ENCODE peak calls at places on chromosome 21, in ten cellular contexts. S is progenitor cell of endocrine pancreas; T is posterior cingulate gyrus; D is activated CD4-positive, alpha-beta T cell treated with anti-CD3 and anti-CD28 coated beads, Interleukin-2, amount 10 ng/mL, durations not matched to agents 7 days and 5 days; G is bronchial epithelial cell; P is gastrocnemius medialis; Q is amniotic epithelial cell; J is NCI-H1092; H is retina; M is hippocampal formation. F is an unnamed sample.

GRCh38 chr21:37582613-37583012 is 216.0 kb downstream of the DYRK1A start:
- DNase-seq in P (peak; percentile 22), H (peak; percentile 9), G (no peak), T (no peak), M (no peak), D (no peak), J (peak; percentile 7), S (no peak), Q (peak; percentile 74), F (no peak)

GRCh38 chr21:31115249-31115648 is 77.0 kb upstream of the KRTAP19-8 start:
- DNase-seq in Q (no peak), G (peak; percentile 12), H (no peak), D (no peak), P (no peak), J (no peak), T (no peak), M (no peak), S (no peak), F (no peak)

GRCh38 chr21:28537371-28538079 is 455.2 kb downstream of the LTN1 start:
- DNase-seq in Q (peak; percentile 75), G (peak; percentile 67), S (no peak), J (no peak), T (no peak), M (no peak), H (no peak), D (no peak), P (no peak), F (no peak)

GRCh38 chr21:14235101-14235500 is 19.1 kb downstream of the RBM11 start:
- DNase-seq in D (no peak), G (no peak), J (no peak), P (no peak), T (no peak), H (no peak), Q (no peak), M (no peak), S (no peak), F (no peak)

GRCh38 chr21:36610201-36610600 is 88.7 kb upstream of the SIM2 start:
- DNase-seq in J (no peak), P (no peak), T (no peak), G (peak; percentile 30), H (no peak), S (no peak), M (no peak), Q (no peak), D (no peak), F (no peak)

GRCh38 chr21:17921579-17922530 is 102.7 kb upstream of the C21orf91 start:
- DNase-seq in S (no peak), G (peak; percentile 99), P (peak; percentile 15), D (no peak), J (no peak), M (no peak), Q (peak; percentile 42), H (no peak), T (no peak), F (no peak)

GRCh38 chr21:44710294-44710665 is 1.1 kb downstream of the TSPEAR start:
- DNase-seq in S (no peak), D (no peak), G (no peak), Q (no peak), J (peak; percentile 41), T (no peak), M (no peak), P (no peak), H (no peak), F (no peak)

GRCh38 chr21:14096172-14096571 is 114.6 kb downstream of the LIPI start:
- DNase-seq in D (no peak), T (no peak), G (no peak), J (no peak), S (no peak), M (no peak), P (no peak), H (no peak), Q (no peak), F (no peak)

GRCh38 chr21:41703857-41704501 is 62.9 kb downstream of the RIPK4 start:
- DNase-seq in P (no peak), D (no peak), H (no peak), M (no peak), Q (no peak), T (peak; percentile 76), S (no peak), G (peak; percentile 66), J (no peak), F (no peak)

GRCh38 chr21:24941316-24942185 is 665.7 kb downstream of the MRPL39 start:
- DNase-seq in G (peak; percentile 10), M (no peak), H (no peak), T (no peak), J (peak; percentile 6), D (no peak), S (no peak), Q (no peak), P (no peak), F (no peak)

GRCh38 chr21:16420086-16420724 is 690.4 kb downstream of the USP25 start:
- DNase-seq in H (peak; percentile 44), Q (no peak), J (peak; percentile 65), G (peak; percentile 67), P (peak; percentile 54), T (no peak), D (no peak), M (peak; percentile 14), S (no peak), F (no peak)

GRCh38 chr21:30234643-30235042 is 18.7 kb upstream of the CLDN8 start:
- DNase-seq in J (no peak), H (no peak), Q (peak; percentile 12), D (no peak), G (peak; percentile 100), T (no peak), P (no peak), M (no peak), S (no peak), F (no peak)

GRCh38 chr21:17667256-17667655 is 54.6 kb upstream of the BTG3 start:
- DNase-seq in G (peak; percentile 48), H (no peak), T (no peak), J (no peak), M (no peak), P (no peak), Q (no peak), D (no peak), S (no peak), F (no peak)

GRCh38 chr21:37986751-37987399 is 70.6 kb upstream of the KCNJ6 start:
- DNase-seq in J (peak; percentile 95), P (no peak), G (no peak), Q (no peak), S (no peak), D (no peak), M (no peak), H (no peak), T (no peak), F (no peak)

GRCh38 chr21:16180613-16181012 is 450.8 kb downstream of the USP25 start:
- DNase-seq in G (no peak), M (no peak), H (no peak), P (no peak), J (no peak), D (no peak), Q (no peak), T (no peak), S (no peak), F (no peak)

GRCh38 chr21:36397606-36398005 is 12.4 kb downstream of the CHAF1B start:
- DNase-seq in M (no peak), T (no peak), J (no peak), S (no peak), H (no peak), G (no peak), P (no peak), Q (no peak), D (no peak), F (no peak)

GRCh38 chr21:17590443-17590842 is 22.3 kb downstream of the BTG3 start:
- DNase-seq in T (no peak), S (no peak), D (no peak), H (no peak), P (no peak), G (no peak), Q (peak; percentile 72), M (no peak), J (no peak), F (no peak)

GRCh38 chr21:28298251-28298672 is 694.4 kb downstream of the LTN1 start:
- DNase-seq in P (no peak), S (no peak), G (peak; percentile 67), H (no peak), M (no peak), T (no peak), J (no peak), D (no peak), Q (peak; percentile 12), F (no peak)

GRCh38 chr21:45374826-45375455 is 30.0 kb upstream of the COL18A1 start:
- DNase-seq in H (no peak), P (no peak), M (no peak), T (peak; percentile 60), D (no peak), Q (no peak), S (no peak), J (no peak), G (no peak), F (no peak)

GRCh38 chr21:42311816-42312625 is 3.2 kb downstream of the TFF3 start:
- DNase-seq in H (no peak), Q (no peak), D (no peak), T (peak; percentile 54), G (no peak), J (no peak), P (no peak), S (no peak), M (no peak), F (no peak)

GRCh38 chr21:29638138-29638537 is 301.7 kb downstream of the GRIK1 start:
- DNase-seq in H (no peak), J (no peak), S (no peak), M (no peak), T (no peak), D (no peak), Q (no peak), G (no peak), P (no peak), F (no peak)

GRCh38 chr21:16533692-16534407 is 804.1 kb downstream of the USP25 start:
- DNase-seq in T (peak; percentile 86), D (no peak), J (no peak), G (no peak), H (no peak), M (peak; percentile 36), S (no peak), P (no peak), Q (no peak), F (no peak)

GRCh38 chr21:42997053-42997452 is 22.7 kb downstream of the PKNOX1 start:
- DNase-seq in S (no peak), J (no peak), T (peak; percentile 93), P (no peak), H (no peak), G (peak; percentile 64), M (no peak), Q (peak; percentile 98), D (no peak), F (no peak)

GRCh38 chr21:33067457-33067856 is 2.5 kb upstream of the OLIG1 start:
- DNase-seq in D (no peak), T (peak; percentile 66), J (no peak), G (no peak), Q (no peak), H (no peak), M (no peak), S (no peak), P (no peak), F (no peak)

GRCh38 chr21:38569733-38570132 is 71.5 kb upstream of the ERG start:
- DNase-seq in Q (no peak), P (no peak), T (no peak), D (no peak), S (no peak), H (no peak), J (no peak), M (no peak), G (no peak), F (no peak)

F was measured in nephron progenitor cell.